ENCODE peak calls at places on chromosome 20, in eight cellular contexts. F, H, G, A, N, T, U and Z are unnamed samples.

GRCh38 chr20:9172908-9173307 is 104.0 kb downstream of the PLCB4 start:
- DNase-seq in G (no peak), T (no peak), N (no peak), F (no peak), U (no peak), H (no peak), A (no peak), Z (peak)

GRCh38 chr20:17533396-17533795 is 2.2 kb upstream of the BFSP1 start:
- DNase-seq in F (peak), G (peak), U (peak), H (peak), A (no peak), T (peak), N (no peak), Z (peak)

GRCh38 chr20:6169251-6169650 is 46.4 kb upstream of the FERMT1 start:
- DNase-seq in N (no peak), U (peak), H (no peak), G (no peak), T (no peak), F (no peak), A (no peak), Z (peak)

GRCh38 chr20:10653593-10654288 is 20.1 kb downstream of the JAG1 start:
- DNase-seq in N (no peak), A (no peak), F (no peak), U (no peak), G (peak), H (peak), T (no peak), Z (peak)

GRCh38 chr20:20393770-20394169 is 25.9 kb downstream of the INSM1 start:
- DNase-seq in N (no peak), H (no peak), T (no peak), G (no peak), A (no peak), U (no peak), F (no peak), Z (peak)

GRCh38 chr20:32168184-32168910 is 39.2 kb downstream of the PLAGL2 start:
- DNase-seq in N (no peak), A (no peak), T (no peak), F (peak), U (no peak), G (no peak), H (no peak), Z (peak)

GRCh38 chr20:8309638-8310037 is 177.6 kb downstream of the PLCB1 start:
- DNase-seq in N (no peak), T (no peak), H (no peak), A (no peak), F (peak), U (peak), G (peak), Z (no peak)

GRCh38 chr20:5829241-5829809 is 79.1 kb downstream of the SHLD1 start:
- DNase-seq in A (no peak), T (no peak), G (no peak), H (no peak), U (no peak), F (no peak), N (no peak), Z (no peak)

GRCh38 chr20:5569021-5569420 is 181.2 kb upstream of the SHLD1 start:
- DNase-seq in A (peak), F (no peak), U (peak), G (peak), N (no peak), H (peak), T (peak), Z (peak)

GRCh38 chr20:22836877-22837276 is 198.2 kb upstream of the SSTR4 start:
- DNase-seq in A (no peak), T (no peak), F (no peak), U (peak), N (no peak), H (no peak), G (no peak), Z (peak)

GRCh38 chr20:32651537-32651936 is 22.2 kb downstream of the C20orf203 start:
- DNase-seq in F (no peak), H (no peak), N (no peak), T (no peak), A (no peak), G (no peak), U (peak), Z (no peak)

GRCh38 chr20:37480915-37481314 is 40.1 kb upstream of the NNAT start:
- DNase-seq in F (no peak), T (no peak), A (no peak), U (no peak), N (peak), H (no peak), G (no peak), Z (no peak)

GRCh38 chr20:59441860-59442810 is 141.7 kb downstream of the EDN3 start:
- DNase-seq in T (no peak), N (no peak), U (no peak), F (no peak), G (no peak), A (no peak), H (no peak), Z (no peak)

GRCh38 chr20:3805594-3806264 is 9.6 kb downstream of the CDC25B start:
- DNase-seq in T (no peak), U (no peak), G (no peak), F (no peak), N (no peak), H (no peak), A (no peak), Z (peak)

GRCh38 chr20:25244976-25245375 is 2.9 kb upstream of the PYGB start:
- DNase-seq in H (no peak), A (no peak), F (no peak), N (peak), T (no peak), U (no peak), G (no peak), Z (no peak)

GRCh38 chr20:53838311-53838873 is 232.0 kb downstream of the BCAS1 start:
- DNase-seq in H (peak), T (no peak), U (peak), N (no peak), A (no peak), G (no peak), F (no peak), Z (no peak)

GRCh38 chr20:59015411-59015810 is 3.8 kb upstream of the TUBB1 start:
- DNase-seq in T (no peak), F (no peak), H (no peak), U (no peak), N (no peak), A (no peak), G (no peak), Z (no peak)

GRCh38 chr20:58361549-58361948 is 27.5 kb upstream of the VAPB start:
- DNase-seq in T (no peak), G (no peak), U (peak), H (no peak), N (peak), F (no peak), A (no peak), Z (peak)

GRCh38 chr20:37880726-37881591 is 22.0 kb upstream of the VSTM2L start:
- DNase-seq in T (no peak), F (no peak), U (peak), N (peak), A (no peak), H (no peak), G (no peak), Z (peak)

GRCh38 chr20:38460040-38460623 is 12.5 kb upstream of the RALGAPB start:
- DNase-seq in U (peak), N (no peak), A (peak), F (no peak), G (no peak), T (no peak), H (peak), Z (peak)

GRCh38 chr20:6588296-6588695 is 179.2 kb upstream of the BMP2 start:
- DNase-seq in H (peak), U (no peak), A (no peak), T (no peak), F (no peak), G (no peak), N (no peak), Z (no peak)

GRCh38 chr20:32943490-32944052 is 60.7 kb downstream of the SUN5 start:
- DNase-seq in U (no peak), T (no peak), G (no peak), A (no peak), H (no peak), F (no peak), N (peak), Z (no peak)

GRCh38 chr20:12967932-12968331 is 40.8 kb upstream of the SPTLC3 start:
- DNase-seq in T (no peak), U (no peak), H (no peak), N (no peak), A (no peak), G (no peak), F (no peak), Z (no peak)

GRCh38 chr20:59939052-59939878 is 840 bp downstream of the PPP1R3D start:
- DNase-seq in N (no peak), U (peak), F (peak), H (peak), A (no peak), T (no peak), G (peak), Z (no peak)

GRCh38 chr20:5127859-5128409 is 1.1 kb downstream of the CDS2 start:
- DNase-seq in H (no peak), F (no peak), A (no peak), N (no peak), U (no peak), T (no peak), G (peak), Z (no peak)

GRCh38 chr20:43379239-43379917 is 78.3 kb upstream of the SRSF6 start:
- DNase-seq in F (no peak), G (no peak), N (no peak), H (no peak), T (no peak), A (no peak), U (peak), Z (peak)

GRCh38 chr20:40897177-40897700 is 131.4 kb upstream of the TOP1 start:
- DNase-seq in T (no peak), A (no peak), G (no peak), H (no peak), U (peak), F (no peak), N (no peak), Z (peak)

GRCh38 chr20:11389188-11389587 is 528.5 kb upstream of the BTBD3 start:
- DNase-seq in T (no peak), U (no peak), F (no peak), A (no peak), G (no peak), N (no peak), H (no peak), Z (no peak)

GRCh38 chr20:15923030-15923776 is 650.0 kb downstream of the KIF16B start:
- DNase-seq in A (no peak), F (no peak), U (no peak), G (peak), T (no peak), H (no peak), N (no peak), Z (no peak)

GRCh38 chr20:9705722-9706476 is 133.0 kb downstream of the PAK5 start:
- DNase-seq in U (no peak), G (peak), H (no peak), A (no peak), T (no peak), N (no peak), F (no peak), Z (no peak)

GRCh38 chr20:9294081-9294480 is 220.3 kb upstream of the LAMP5 start:
- DNase-seq in A (no peak), F (no peak), G (no peak), U (peak), H (no peak), T (no peak), N (no peak), Z (peak)

GRCh38 chr20:19921349-19921793 is 95.8 kb upstream of the NAA20 start:
- DNase-seq in H (no peak), T (no peak), N (no peak), U (no peak), A (peak), F (no peak), G (no peak), Z (no peak)

GRCh38 chr20:3563548-3564177 is 92.8 kb downstream of the ATRN start:
- DNase-seq in T (peak), H (peak), G (peak), A (peak), F (peak), U (peak), N (no peak), Z (peak)

DNA sequence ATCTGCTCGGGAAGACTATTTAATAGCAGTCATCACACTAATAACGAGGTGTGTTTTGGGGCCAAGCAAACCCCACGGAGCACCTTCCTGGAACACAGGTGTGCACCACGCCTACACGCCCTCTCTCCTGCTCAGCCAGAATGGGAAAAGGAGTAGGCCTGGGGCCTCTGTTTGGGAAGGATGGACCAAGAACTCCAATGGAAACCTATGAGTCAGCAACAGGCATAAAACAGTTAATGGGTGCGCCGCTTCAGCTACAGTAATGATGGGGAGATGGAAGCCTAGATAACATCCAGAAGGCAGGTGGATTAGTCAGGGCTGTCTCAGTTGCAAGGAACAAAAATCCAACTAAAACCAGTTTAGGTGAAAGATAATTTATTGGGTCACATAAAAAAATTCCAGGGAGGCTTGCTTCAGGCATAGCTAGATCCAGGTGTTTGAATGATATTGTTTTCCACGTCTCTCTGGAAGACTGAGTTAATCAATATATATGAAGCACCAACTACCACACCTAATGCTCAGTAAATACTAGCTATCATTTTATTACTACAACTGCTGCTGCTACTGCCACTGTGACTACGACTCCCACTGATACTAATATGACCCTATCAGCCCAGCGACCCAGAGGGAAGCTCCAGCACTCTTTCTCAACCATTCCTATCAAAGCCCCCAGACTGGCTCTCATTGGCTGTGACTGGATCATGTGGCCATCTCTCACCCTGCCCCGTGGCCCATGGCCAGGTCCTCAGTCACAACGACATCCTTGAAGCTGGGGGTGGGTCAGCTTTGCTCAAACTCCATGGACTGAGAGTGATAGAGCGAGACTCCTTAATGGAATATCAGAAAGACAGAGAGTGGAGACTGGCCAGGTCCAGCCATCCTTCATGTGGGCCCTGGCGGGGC is 155.2 kb upstream of the PTPN1 start:
- DNase-seq in H (no peak), U (peak), T (no peak), F (no peak), N (no peak), G (no peak), A (no peak), Z (no peak)
- TF ChIP-seq CTCF in H (no peak), U (no peak), T (no peak), F (no peak), N (no peak), G (no peak), A (no peak), Z (no peak)

GRCh38 chr20:34669094-34669493 is 7.8 kb downstream of the PIGU start:
- DNase-seq in F (no peak), T (no peak), A (no peak), U (no peak), G (no peak), N (no peak), H (no peak), Z (no peak)

GRCh38 chr20:34663213-34663943 is 13.5 kb downstream of the PIGU start:
- DNase-seq in A (no peak), H (no peak), N (no peak), G (no peak), F (no peak), U (no peak), T (no peak), Z (peak)
- TF ChIP-seq CTCF in A (no peak), H (no peak), N (no peak), G (no peak), F (no peak), U (no peak), T (no peak), Z (no peak)

GRCh38 chr20:46312945-46313861 is 4.9 kb upstream of the CDH22 start:
- DNase-seq in T (no peak), G (no peak), F (no peak), H (no peak), U (no peak), N (no peak), A (no peak), Z (no peak)

GRCh38 chr20:46311719-46312074 is 3.4 kb upstream of the CDH22 start:
- DNase-seq in G (no peak), U (no peak), H (no peak), N (no peak), A (no peak), T (peak), F (no peak), Z (no peak)

GRCh38 chr20:46309945-46310344 is 1.6 kb upstream of the CDH22 start:
- DNase-seq in U (no peak), H (no peak), F (no peak), T (no peak), A (no peak), N (no peak), G (no peak), Z (no peak)

GRCh38 chr20:46311039-46311650 is 2.8 kb upstream of the CDH22 start:
- DNase-seq in A (peak), F (no peak), U (no peak), G (no peak), T (no peak), N (no peak), H (no peak), Z (no peak)

GRCh38 chr20:46312075-46312944 is 4.0 kb upstream of the CDH22 start:
- DNase-seq in A (no peak), F (peak), G (no peak), N (no peak), T (no peak), U (peak), H (no peak), Z (no peak)
- TF ChIP-seq CTCF in A (no peak), F (peak), G (no peak), N (no peak), T (no peak), U (peak), H (no peak), Z (no peak)

GRCh38 chr20:44479643-44480042 is 4.0 kb downstream of the TTPAL start:
- DNase-seq in N (no peak), H (no peak), G (peak), U (no peak), A (no peak), F (no peak), T (no peak), Z (no peak)

GRCh38 chr20:44475372-44475693 is 341 bp upstream of the TTPAL start:
- DNase-seq in N (no peak), T (no peak), F (no peak), A (no peak), G (no peak), U (no peak), H (no peak), Z (no peak)

GRCh38 chr20:44477151-44477550 is 1.5 kb downstream of the TTPAL start:
- DNase-seq in G (no peak), T (no peak), H (no peak), A (no peak), N (no peak), F (no peak), U (no peak), Z (no peak)

GRCh38 chr20:44478188-44478587 is 2.5 kb downstream of the TTPAL start:
- DNase-seq in F (no peak), H (no peak), N (no peak), U (no peak), G (no peak), A (no peak), T (no peak), Z (no peak)

GRCh38 chr20:44475694-44476560 is at the start of gene TTPAL:
- DNase-seq in N (peak), T (peak), A (peak), H (peak), U (peak), F (peak), G (peak), Z (peak)
- TF ChIP-seq CTCF in N (no peak), T (peak), A (peak), H (peak), U (peak), F (no peak), G (peak), Z (peak)

GRCh38 chr20:50720582-50720981 is 10.8 kb upstream of the PARD6B start:
- DNase-seq in T (no peak), N (no peak), G (no peak), H (no peak), U (no peak), F (no peak), A (no peak), Z (no peak)
- TF ChIP-seq CTCF in T (no peak), N (no peak), G (no peak), H (no peak), U (no peak), F (no peak), A (no peak), Z (no peak)

DNA sequence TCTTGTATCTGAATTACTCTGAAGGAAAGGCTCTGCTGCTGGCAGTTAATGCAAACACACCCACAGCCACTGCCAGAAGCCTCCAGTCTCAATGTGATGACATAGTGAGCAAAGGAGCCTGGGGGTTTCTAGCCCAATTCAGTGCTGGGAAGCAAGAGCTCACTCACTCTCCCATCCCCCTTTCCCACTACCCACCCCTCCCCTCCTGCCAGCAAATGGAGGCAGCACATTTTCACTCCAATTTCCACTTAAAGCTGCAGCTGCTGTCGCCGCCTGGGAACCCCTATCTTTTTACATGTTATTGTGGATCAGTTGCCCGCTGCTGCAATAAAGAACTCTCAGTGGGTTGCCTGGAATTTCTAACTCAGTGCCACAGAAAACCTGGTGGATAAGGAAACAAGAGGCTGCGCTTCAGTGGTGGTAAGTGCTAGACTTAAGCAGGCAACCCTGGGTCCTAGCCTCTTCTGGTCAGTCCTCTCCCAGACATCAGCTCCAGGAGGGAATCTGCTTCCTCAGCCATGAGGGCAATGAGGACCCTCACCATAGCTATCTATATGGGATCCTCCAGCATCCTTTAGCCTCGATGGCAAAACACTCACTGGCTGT is 490.6 kb upstream of the SULF2 start:
- DNase-seq in G (no peak), H (no peak), A (no peak), U (peak), T (no peak), F (peak), N (no peak), Z (no peak)
- TF ChIP-seq CTCF in G (no peak), H (no peak), A (no peak), U (no peak), T (no peak), F (no peak), N (no peak), Z (no peak)

GRCh38 chr20:62694106-62694505 is 14.5 kb upstream of the NTSR1 start:
- DNase-seq in A (no peak), U (no peak), H (no peak), G (no peak), T (no peak), N (no peak), F (no peak), Z (no peak)
- TF ChIP-seq CTCF in A (no peak), U (no peak), H (no peak), G (no peak), T (no peak), N (no peak), F (no peak), Z (no peak)

GRCh38 chr20:60993647-60994046 is 258.4 kb upstream of the CDH4 start:
- DNase-seq in A (no peak), U (peak), G (no peak), F (no peak), N (no peak), T (no peak), H (no peak), Z (no peak)
- TF ChIP-seq CTCF in A (peak), U (peak), G (no peak), F (peak), N (no peak), T (peak), H (no peak), Z (no peak)

GRCh38 chr20:44688053-44688625 is 27.0 kb upstream of the CCN5 start:
- DNase-seq in N (no peak), H (no peak), F (no peak), U (no peak), G (no peak), A (no peak), T (no peak), Z (no peak)
- TF ChIP-seq CTCF in N (no peak), H (no peak), F (no peak), U (no peak), G (no peak), A (no peak), T (no peak), Z (no peak)